ENCODE peak calls at places on chromosomes 7 and 10, in six cellular contexts. I is OCI-LY7, Q is cardiac muscle cell, J is heart right ventricle, L is A549, R is endodermal cell. V is an unnamed sample.

GRCh38 chr10:5948999-5949759 is 28.2 kb downstream of the IL15RA start:
- DNase-seq in J (peak; percentile 67), R (peak; percentile 85), L (peak; percentile 73), I (peak; percentile 61), Q (peak; percentile 57), V (peak; percentile 36)

GRCh38 chr7:33196194-33196593 is 66.8 kb downstream of the BBS9 start:
- DNase-seq in J (no peak), R (no peak), Q (peak; percentile 30), I (no peak), L (no peak), V (no peak)

GRCh38 chr7:155258233-155258575 is 39.5 kb upstream of the INSIG1 start:
- DNase-seq in J (peak; percentile 54), R (no peak), Q (no peak), L (no peak), I (no peak), V (peak; percentile 37)

GRCh38 chr10:51907342-51907741 is 207.9 kb upstream of the CSTF2T start:
- DNase-seq in L (no peak), J (no peak), R (no peak), I (no peak), Q (no peak), V (no peak)

GRCh38 chr10:15313034-15313433 is 58.1 kb downstream of the FAM171A1 start:
- DNase-seq in J (no peak), L (no peak), Q (no peak), R (no peak), I (no peak), V (no peak)

GRCh38 chr7:156169474-156170370 is 357.5 kb upstream of the SHH start:
- DNase-seq in J (no peak), I (no peak), L (no peak), R (peak; percentile 57), Q (no peak), V (no peak)

GRCh38 chr7:135562720-135563119 is 5.0 kb downstream of the NUP205 start:
- DNase-seq in L (no peak), R (peak; percentile 80), I (no peak), Q (no peak), J (no peak), V (no peak)

GRCh38 chr10:12965571-12965970 is 35.9 kb downstream of the CCDC3 start:
- DNase-seq in Q (no peak), J (no peak), R (no peak), L (no peak), I (no peak), V (peak; percentile 37)

GRCh38 chr7:50508471-50508943 is 56.7 kb downstream of the DDC start:
- DNase-seq in I (no peak), L (no peak), J (no peak), R (no peak), Q (no peak), V (no peak)

GRCh38 chr10:25675204-25675603 is 258.8 kb upstream of the MYO3A start:
- DNase-seq in L (no peak), I (no peak), J (no peak), Q (no peak), R (no peak), V (no peak)

GRCh38 chr10:8044331-8044907 is 10.1 kb upstream of the GATA3 start:
- DNase-seq in I (no peak), J (no peak), R (peak; percentile 66), Q (no peak), L (no peak), V (no peak)

GRCh38 chr10:132526676-132527075 is 10.9 kb upstream of the INPP5A start:
- DNase-seq in J (no peak), R (no peak), I (no peak), Q (no peak), L (no peak), V (no peak)

GRCh38 chr7:24123061-24123460 is 160.9 kb upstream of the NPY start:
- DNase-seq in R (no peak), J (no peak), L (no peak), Q (no peak), I (no peak), V (peak; percentile 7)

GRCh38 chr10:36349445-36350063 is 707.5 kb upstream of the FZD8 start:
- DNase-seq in J (no peak), L (no peak), R (peak; percentile 49), Q (peak; percentile 18), I (no peak), V (peak; percentile 72)

GRCh38 chr7:20913853-20914252 is 127.2 kb upstream of the SP8 start:
- DNase-seq in R (no peak), Q (no peak), I (no peak), J (no peak), L (no peak), V (no peak)

GRCh38 chr7:44985033-44985695 is 6.3 kb upstream of the MYO1G start:
- DNase-seq in R (no peak), Q (no peak), J (no peak), I (no peak), L (no peak), V (no peak)

GRCh38 chr10:113099431-113100298 is 149.6 kb downstream of the TCF7L2 start:
- DNase-seq in L (no peak), R (peak; percentile 61), J (no peak), I (no peak), Q (peak; percentile 13), V (no peak)

GRCh38 chr7:157944734-157945291 is 608.0 kb downstream of the DNAJB6 start:
- DNase-seq in L (no peak), R (peak; percentile 11), I (no peak), J (no peak), Q (no peak), V (no peak)
- H3K9me3 ChIP-seq in L (peaks cover 22% of the 10 kb centered on the region), R (peaks cover 84% of the 10 kb centered on the region), I (no peaks in the 10 kb centered on the region), J (peaks cover 14% of the 10 kb centered on the region), Q (no peaks in the 10 kb centered on the region), V (peaks cover 66% of the 10 kb centered on the region)

GRCh38 chr10:110077436-110078120 is 69.8 kb downstream of the ADD3 start:
- DNase-seq in I (no peak), J (no peak), L (no peak), Q (no peak), R (no peak), V (no peak)

GRCh38 chr10:110078317-110078716 is 70.5 kb downstream of the ADD3 start:
- DNase-seq in I (no peak), L (no peak), Q (no peak), R (no peak), J (no peak), V (no peak)

GRCh38 chr10:110075726-110076125 is 67.9 kb downstream of the ADD3 start:
- DNase-seq in I (no peak), R (no peak), Q (no peak), J (no peak), L (no peak), V (no peak)

GRCh38 chr10:110074986-110075664 is 67.3 kb downstream of the ADD3 start:
- DNase-seq in J (no peak), Q (no peak), L (no peak), I (peak; percentile 23), R (no peak), V (peak; percentile 75)

DNA sequence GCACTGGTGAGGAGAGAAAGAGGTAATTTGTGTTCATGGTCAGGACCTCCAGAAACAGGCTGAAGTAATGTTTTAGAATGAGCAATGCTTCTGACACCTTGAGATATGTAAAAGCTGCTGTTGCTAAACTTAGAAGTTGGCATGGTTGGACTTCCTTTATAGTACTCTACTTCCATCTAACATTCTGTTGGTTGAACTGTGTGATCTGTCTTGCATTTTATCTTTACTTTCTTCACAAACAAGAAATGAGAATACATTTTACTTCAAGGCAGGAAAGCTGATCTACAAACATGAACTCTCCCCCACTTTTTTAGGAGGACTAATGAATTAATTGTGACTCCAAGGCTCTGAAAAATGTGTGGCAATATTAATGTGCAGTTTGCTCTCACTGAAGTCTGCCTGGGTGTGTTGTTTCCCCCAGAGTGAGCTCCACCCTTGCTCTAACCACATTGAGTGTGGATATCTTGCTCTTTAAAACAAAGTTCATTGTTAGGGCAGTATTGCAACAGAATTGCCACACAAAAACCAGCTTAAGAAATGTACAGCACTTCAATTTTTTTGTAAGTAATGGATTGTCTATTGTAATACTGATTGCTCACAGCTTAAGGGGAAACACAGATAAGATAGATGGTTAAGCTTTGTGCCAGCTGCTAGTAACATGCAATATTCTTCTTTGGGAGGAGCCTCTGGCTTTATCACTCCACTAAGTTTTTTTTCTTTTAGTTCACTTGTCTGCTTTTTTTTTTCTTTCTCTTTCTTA is 69.0 kb downstream of the ADD3 start:
- DNase-seq in R (no peak), Q (no peak), J (peak; percentile 44), I (peak; percentile 69), L (no peak), V (no peak)
- H3K27ac ChIP-seq in R (no peak overlapping the region), Q (peak overlapping the region; percentile 95), J (peak overlapping the region; percentile 85), I (peak overlapping the region; percentile 60), L (peak overlapping the region; percentile 45), V (no peak overlapping the region)

GRCh38 chr7:97005764-97006145 is 402 bp downstream of the DLX6 start:
- DNase-seq in I (no peak), R (no peak), J (no peak), L (no peak), Q (no peak), V (no peak)
- H3K9me3 ChIP-seq in I (no peaks in the 10 kb centered on the region), R (no peaks in the 10 kb centered on the region), J (no peaks in the 10 kb centered on the region), L (no peaks in the 10 kb centered on the region), Q (no peaks in the 10 kb centered on the region), V (peaks cover 5% of the 10 kb centered on the region)

GRCh38 chr10:72765051-72765450 is 73.1 kb downstream of the MCU start:
- DNase-seq in Q (no peak), I (no peak), R (no peak), J (no peak), L (no peak), V (no peak)

GRCh38 chr10:72763201-72763600 is 71.3 kb downstream of the MCU start:
- DNase-seq in I (no peak), R (no peak), J (no peak), L (no peak), Q (no peak), V (no peak)

GRCh38 chr10:72762042-72762441 is 70.1 kb downstream of the MCU start:
- DNase-seq in J (no peak), L (no peak), I (no peak), R (no peak), Q (no peak), V (no peak)

GRCh38 chr10:72761498-72761897 is 69.6 kb downstream of the MCU start:
- DNase-seq in R (no peak), L (no peak), J (no peak), I (no peak), Q (no peak), V (no peak)

DNA sequence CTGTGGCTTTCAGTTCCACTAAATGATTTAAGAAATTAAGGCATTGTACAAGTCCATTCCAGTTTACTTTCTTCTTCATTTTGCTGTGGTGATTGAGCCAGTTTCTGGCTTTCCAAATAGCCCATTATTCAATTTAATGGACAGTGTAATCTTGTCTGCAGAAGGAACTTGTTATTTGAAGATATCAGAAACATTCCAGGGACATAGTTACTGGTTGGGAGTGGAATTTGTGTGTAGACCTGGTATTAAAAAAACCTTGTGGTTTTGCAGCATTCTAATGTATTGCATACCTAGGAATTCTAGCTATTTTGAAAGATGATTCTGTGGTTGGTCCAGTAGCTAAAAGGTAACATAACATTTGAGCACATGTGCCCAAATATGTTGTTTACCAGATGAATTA is 72.2 kb downstream of the MCU start:
- DNase-seq in I (no peak), L (no peak), J (no peak), R (no peak), Q (no peak), V (peak; percentile 76)
- H3K27ac ChIP-seq in I (no peak overlapping the region), L (no peak overlapping the region), J (no peak overlapping the region), R (no peak overlapping the region), Q (no peak overlapping the region), V (no peak overlapping the region)